ENCODE peak calls at places on chromosomes 11 and 22, in six cellular contexts. One of them, this sample, is unnamed.

GRCh38 chr11:70326365-70326803 is 55.9 kb downstream of the PPFIA1 start:
- DNase-seq in GM23338: no peak
- DNase-seq in NCI-H1417: no peak
- DNase-seq in fibroblast of mammary gland: peak; percentile 86
- DNase-seq in activated T-cell treated with anti-CD3 and anti-CD28 coated beads for 1 hour: no peak
- DNase-seq in testis: peak; percentile 52
- DNase-seq in this sample: no peak

GRCh38 chr11:2209370-2209801 is 37.8 kb upstream of the TH start:
- DNase-seq in GM23338: no peak
- DNase-seq in testis: peak; percentile 10
- DNase-seq in NCI-H1417: no peak
- DNase-seq in activated T-cell treated with anti-CD3 and anti-CD28 coated beads for 1 hour: no peak
- DNase-seq in fibroblast of mammary gland: no peak
- DNase-seq in this sample: peak; percentile 7

GRCh38 chr11:112590778-112591177 is 330.1 kb upstream of the PLET1 start:
- DNase-seq in GM23338: peak; percentile 6
- DNase-seq in NCI-H1417: no peak
- DNase-seq in testis: no peak
- DNase-seq in activated T-cell treated with anti-CD3 and anti-CD28 coated beads for 1 hour: no peak
- DNase-seq in fibroblast of mammary gland: peak; percentile 4
- DNase-seq in this sample: no peak

GRCh38 chr11:20368441-20368840 is 4.9 kb downstream of the HTATIP2 start:
- DNase-seq in testis: no peak
- DNase-seq in NCI-H1417: no peak
- DNase-seq in GM23338: no peak
- DNase-seq in activated T-cell treated with anti-CD3 and anti-CD28 coated beads for 1 hour: no peak
- DNase-seq in fibroblast of mammary gland: no peak
- DNase-seq in this sample: no peak

GRCh38 chr11:131037873-131038272 is 121.6 kb upstream of the SNX19 start:
- DNase-seq in activated T-cell treated with anti-CD3 and anti-CD28 coated beads for 1 hour: no peak
- DNase-seq in testis: no peak
- DNase-seq in NCI-H1417: no peak
- DNase-seq in fibroblast of mammary gland: peak; percentile 8
- DNase-seq in GM23338: peak; percentile 24
- DNase-seq in this sample: no peak

GRCh38 chr22:30324008-30324730 is 2.6 kb downstream of the TBC1D10A start:
- DNase-seq in GM23338: no peak
- DNase-seq in fibroblast of mammary gland: peak; percentile 37
- DNase-seq in activated T-cell treated with anti-CD3 and anti-CD28 coated beads for 1 hour: no peak
- DNase-seq in testis: no peak
- DNase-seq in NCI-H1417: no peak
- DNase-seq in this sample: no peak

GRCh38 chr11:77154381-77155081 is 26.5 kb downstream of the MYO7A start:
- DNase-seq in fibroblast of mammary gland: no peak
- DNase-seq in NCI-H1417: no peak
- DNase-seq in activated T-cell treated with anti-CD3 and anti-CD28 coated beads for 1 hour: no peak
- DNase-seq in GM23338: no peak
- DNase-seq in testis: peak; percentile 76
- DNase-seq in this sample: no peak

GRCh38 chr11:118622376-118623290 is 15.2 kb downstream of the PHLDB1 start:
- DNase-seq in testis: peak; percentile 71
- DNase-seq in GM23338: no peak
- DNase-seq in fibroblast of mammary gland: peak; percentile 66
- DNase-seq in activated T-cell treated with anti-CD3 and anti-CD28 coated beads for 1 hour: no peak
- DNase-seq in NCI-H1417: peak; percentile 90
- DNase-seq in this sample: no peak

GRCh38 chr11:86919557-86920210 is 35.5 kb downstream of the FZD4 start:
- DNase-seq in testis: peak; percentile 35
- DNase-seq in GM23338: peak; percentile 92
- DNase-seq in NCI-H1417: peak; percentile 29
- DNase-seq in fibroblast of mammary gland: peak; percentile 83
- DNase-seq in activated T-cell treated with anti-CD3 and anti-CD28 coated beads for 1 hour: no peak
- DNase-seq in this sample: no peak

GRCh38 chr22:48491451-48491941 is 1336.2 kb downstream of the BRD1 start:
- DNase-seq in GM23338: no peak
- DNase-seq in activated T-cell treated with anti-CD3 and anti-CD28 coated beads for 1 hour: no peak
- DNase-seq in testis: no peak
- DNase-seq in fibroblast of mammary gland: no peak
- DNase-seq in NCI-H1417: peak; percentile 2
- DNase-seq in this sample: no peak

GRCh38 chr11:132911186-132911585 is 621.1 kb downstream of the OPCML start:
- DNase-seq in activated T-cell treated with anti-CD3 and anti-CD28 coated beads for 1 hour: no peak
- DNase-seq in testis: no peak
- DNase-seq in fibroblast of mammary gland: no peak
- DNase-seq in GM23338: no peak
- DNase-seq in NCI-H1417: no peak
- DNase-seq in this sample: no peak

GRCh38 chr11:73412308-73412707 is 36.1 kb downstream of the RELT start:
- DNase-seq in NCI-H1417: no peak
- DNase-seq in testis: no peak
- DNase-seq in fibroblast of mammary gland: no peak
- DNase-seq in GM23338: no peak
- DNase-seq in activated T-cell treated with anti-CD3 and anti-CD28 coated beads for 1 hour: no peak
- DNase-seq in this sample: no peak

GRCh38 chr11:100640646-100641045 is 46.4 kb upstream of the ARHGAP42 start:
- DNase-seq in GM23338: no peak
- DNase-seq in NCI-H1417: no peak
- DNase-seq in testis: no peak
- DNase-seq in activated T-cell treated with anti-CD3 and anti-CD28 coated beads for 1 hour: no peak
- DNase-seq in fibroblast of mammary gland: no peak
- DNase-seq in this sample: no peak

GRCh38 chr11:75468534-75469340 is 35.7 kb upstream of the KLHL35 start:
- DNase-seq in fibroblast of mammary gland: peak; percentile 90
- DNase-seq in testis: peak; percentile 47
- DNase-seq in NCI-H1417: peak; percentile 33
- DNase-seq in activated T-cell treated with anti-CD3 and anti-CD28 coated beads for 1 hour: no peak
- DNase-seq in GM23338: no peak
- DNase-seq in this sample: no peak

GRCh38 chr22:35556666-35557065 is 16.0 kb downstream of the RASD2 start:
- DNase-seq in activated T-cell treated with anti-CD3 and anti-CD28 coated beads for 1 hour: no peak
- DNase-seq in fibroblast of mammary gland: no peak
- DNase-seq in GM23338: no peak
- DNase-seq in testis: no peak
- DNase-seq in NCI-H1417: no peak
- DNase-seq in this sample: no peak

GRCh38 chr11:74966651-74967050 is 17.6 kb downstream of the SPCS2 start:
- DNase-seq in GM23338: no peak
- DNase-seq in NCI-H1417: no peak
- DNase-seq in testis: no peak
- DNase-seq in activated T-cell treated with anti-CD3 and anti-CD28 coated beads for 1 hour: no peak
- DNase-seq in fibroblast of mammary gland: peak; percentile 49
- DNase-seq in this sample: no peak

GRCh38 chr11:107860688-107861087 is 2.1 kb upstream of the SLC35F2 start:
- DNase-seq in fibroblast of mammary gland: no peak
- DNase-seq in GM23338: peak; percentile 21
- DNase-seq in activated T-cell treated with anti-CD3 and anti-CD28 coated beads for 1 hour: no peak
- DNase-seq in NCI-H1417: no peak
- DNase-seq in testis: no peak
- DNase-seq in this sample: no peak

GRCh38 chr11:74693531-74693930 is 37.7 kb downstream of the CHRDL2 start:
- DNase-seq in GM23338: no peak
- DNase-seq in activated T-cell treated with anti-CD3 and anti-CD28 coated beads for 1 hour: no peak
- DNase-seq in fibroblast of mammary gland: no peak
- DNase-seq in NCI-H1417: no peak
- DNase-seq in testis: no peak
- DNase-seq in this sample: no peak

GRCh38 chr11:3015796-3016195 is 23.7 kb upstream of the NAP1L4 start:
- DNase-seq in testis: no peak
- DNase-seq in NCI-H1417: no peak
- DNase-seq in activated T-cell treated with anti-CD3 and anti-CD28 coated beads for 1 hour: no peak
- DNase-seq in fibroblast of mammary gland: peak; percentile 19
- DNase-seq in GM23338: no peak
- DNase-seq in this sample: no peak

GRCh38 chr11:65911682-65912568 is 6.9 kb downstream of the C11orf68 start:
- DNase-seq in testis: peak; percentile 53
- DNase-seq in GM23338: peak; percentile 84
- DNase-seq in activated T-cell treated with anti-CD3 and anti-CD28 coated beads for 1 hour: no peak
- DNase-seq in fibroblast of mammary gland: peak; percentile 91
- DNase-seq in NCI-H1417: peak; percentile 66
- DNase-seq in this sample: no peak

GRCh38 chr11:124898711-124899110 is 1.0 kb upstream of the ROBO4 start:
- DNase-seq in GM23338: peak; percentile 43
- DNase-seq in activated T-cell treated with anti-CD3 and anti-CD28 coated beads for 1 hour: no peak
- DNase-seq in NCI-H1417: no peak
- DNase-seq in testis: peak; percentile 65
- DNase-seq in fibroblast of mammary gland: peak; percentile 78
- DNase-seq in this sample: no peak

GRCh38 chr11:29481721-29482120 is 535.1 kb downstream of the KCNA4 start:
- DNase-seq in fibroblast of mammary gland: no peak
- DNase-seq in testis: no peak
- DNase-seq in GM23338: no peak
- DNase-seq in NCI-H1417: no peak
- DNase-seq in activated T-cell treated with anti-CD3 and anti-CD28 coated beads for 1 hour: no peak
- DNase-seq in this sample: no peak

GRCh38 chr11:28836285-28837081 is 728.3 kb downstream of the METTL15 start:
- DNase-seq in fibroblast of mammary gland: peak; percentile 81
- DNase-seq in GM23338: no peak
- DNase-seq in NCI-H1417: no peak
- DNase-seq in testis: no peak
- DNase-seq in activated T-cell treated with anti-CD3 and anti-CD28 coated beads for 1 hour: no peak
- DNase-seq in this sample: no peak

GRCh38 chr22:37843746-37844089 is 416 bp downstream of the ANKRD54 start:
- DNase-seq in activated T-cell treated with anti-CD3 and anti-CD28 coated beads for 1 hour: peak; percentile 16
- DNase-seq in fibroblast of mammary gland: no peak
- DNase-seq in testis: peak; percentile 56
- DNase-seq in GM23338: peak; percentile 58
- DNase-seq in NCI-H1417: no peak
- DNase-seq in this sample: peak; percentile 40

GRCh38 chr22:25650834-25651233 is 86.4 kb downstream of the GRK3 start:
- DNase-seq in fibroblast of mammary gland: no peak
- DNase-seq in GM23338: no peak
- DNase-seq in testis: no peak
- DNase-seq in activated T-cell treated with anti-CD3 and anti-CD28 coated beads for 1 hour: no peak
- DNase-seq in NCI-H1417: no peak
- DNase-seq in this sample: no peak

GRCh38 chr22:19696504-19697276 is 17.6 kb upstream of the SEPTIN5 start:
- DNase-seq in testis: no peak
- DNase-seq in GM23338: no peak
- DNase-seq in NCI-H1417: no peak
- DNase-seq in activated T-cell treated with anti-CD3 and anti-CD28 coated beads for 1 hour: no peak
- DNase-seq in fibroblast of mammary gland: no peak
- DNase-seq in this sample: no peak

GRCh38 chr22:49391436-49391835 is 436.2 kb downstream of the BRD1 start:
- DNase-seq in testis: peak; percentile 2
- DNase-seq in activated T-cell treated with anti-CD3 and anti-CD28 coated beads for 1 hour: no peak
- DNase-seq in NCI-H1417: no peak
- DNase-seq in fibroblast of mammary gland: no peak
- DNase-seq in GM23338: no peak
- DNase-seq in this sample: no peak

GRCh38 chr11:57647368-57647767 is 2.3 kb downstream of the YPEL4 start:
- DNase-seq in fibroblast of mammary gland: no peak
- DNase-seq in GM23338: peak; percentile 59
- DNase-seq in activated T-cell treated with anti-CD3 and anti-CD28 coated beads for 1 hour: no peak
- DNase-seq in NCI-H1417: peak; percentile 50
- DNase-seq in testis: no peak
- DNase-seq in this sample: no peak

GRCh38 chr11:74685905-74686304 is 45.3 kb downstream of the CHRDL2 start:
- DNase-seq in fibroblast of mammary gland: no peak
- DNase-seq in activated T-cell treated with anti-CD3 and anti-CD28 coated beads for 1 hour: no peak
- DNase-seq in testis: peak; percentile 41
- DNase-seq in GM23338: no peak
- DNase-seq in NCI-H1417: no peak
- DNase-seq in this sample: no peak

GRCh38 chr11:396948-397548 is 3.0 kb downstream of the PKP3 start:
- DNase-seq in NCI-H1417: no peak
- DNase-seq in testis: peak; percentile 79
- DNase-seq in activated T-cell treated with anti-CD3 and anti-CD28 coated beads for 1 hour: no peak
- DNase-seq in fibroblast of mammary gland: peak; percentile 59
- DNase-seq in GM23338: no peak
- DNase-seq in this sample: no peak

GRCh38 chr11:133821776-133822175 is 23.5 kb downstream of the SPATA19 start:
- DNase-seq in NCI-H1417: peak; percentile 56
- DNase-seq in testis: peak; percentile 87
- DNase-seq in fibroblast of mammary gland: peak; percentile 6
- DNase-seq in activated T-cell treated with anti-CD3 and anti-CD28 coated beads for 1 hour: no peak
- DNase-seq in GM23338: peak; percentile 93
- DNase-seq in this sample: no peak

GRCh38 chr11:119181677-119182412 is 3.4 kb upstream of the NHERF4 start:
- DNase-seq in testis: no peak
- DNase-seq in activated T-cell treated with anti-CD3 and anti-CD28 coated beads for 1 hour: no peak
- DNase-seq in NCI-H1417: peak; percentile 81
- DNase-seq in fibroblast of mammary gland: no peak
- DNase-seq in GM23338: no peak
- DNase-seq in this sample: no peak

GRCh38 chr11:64607381-64608259 is 16.6 kb downstream of the SLC22A12 start:
- DNase-seq in NCI-H1417: no peak
- DNase-seq in fibroblast of mammary gland: peak; percentile 25
- DNase-seq in GM23338: peak; percentile 57
- DNase-seq in activated T-cell treated with anti-CD3 and anti-CD28 coated beads for 1 hour: no peak
- DNase-seq in testis: peak; percentile 64
- DNase-seq in this sample: no peak

GRCh38 chr22:45537734-45538181 is 35.1 kb downstream of the FBLN1 start:
- DNase-seq in GM23338: no peak
- DNase-seq in activated T-cell treated with anti-CD3 and anti-CD28 coated beads for 1 hour: no peak
- DNase-seq in fibroblast of mammary gland: peak; percentile 84
- DNase-seq in NCI-H1417: peak; percentile 76
- DNase-seq in testis: peak; percentile 27
- DNase-seq in this sample: no peak

This sample was measured in T-helper 17 cell.